ENCODE peak calls at places on chromosomes 4 and X, in six cellular contexts. Y is cardiac muscle cell; X is AG10803; A is activated CD4-positive, alpha-beta T cell treated with anti-CD3 and anti-CD28 coated beads for 48 hours; P is pons; V is stimulated activated CD4-positive, alpha-beta T cell treated with anti-CD3 and anti-CD28 coated beads, TNF-alpha, amount 100 ng/mL, for 1 hour. T is an unnamed sample.

GRCh38 chr4:151475338-151475737 is 66.4 kb downstream of the FHIP1A start:
- DNase-seq in Y (no peak), X (peak), A (no peak), P (no peak), V (no peak), T (no peak)

GRCh38 chrX:11929476-11929875 is 171.4 kb downstream of the MSL3 start:
- DNase-seq in Y (no peak), X (no peak), A (no peak), P (no peak), V (no peak), T (no peak)

GRCh38 chr4:177229331-177229730 is 80.3 kb upstream of the NEIL3 start:
- DNase-seq in Y (peak), X (no peak), A (no peak), P (no peak), V (no peak), T (no peak)

GRCh38 chr4:170388255-170388654 is 298.5 kb upstream of the AADAT start:
- DNase-seq in Y (no peak), X (peak), A (no peak), P (no peak), V (no peak), T (no peak)

GRCh38 chr4:174757736-174758135 is 71.3 kb downstream of the GLRA3 start:
- DNase-seq in Y (no peak), X (no peak), A (no peak), P (no peak), V (no peak), T (no peak)

GRCh38 chr4:181569553-181569952 is 673.6 kb upstream of the TENM3 start:
- DNase-seq in Y (peak), X (peak), A (no peak), P (peak), V (no peak), T (no peak)

GRCh38 chr4:8050555-8051206 is 107.9 kb downstream of the ABLIM2 start:
- DNase-seq in Y (peak), X (no peak), A (no peak), P (peak), V (no peak), T (no peak)

GRCh38 chr4:15451866-15452765 is 17.6 kb upstream of the CC2D2A start:
- DNase-seq in Y (peak), X (peak), A (no peak), P (no peak), V (no peak), T (no peak)

GRCh38 chr4:30721353-30722091 is 1.4 kb downstream of the PCDH7 start:
- DNase-seq in Y (peak), X (no peak), A (peak), P (no peak), V (no peak), T (no peak)

GRCh38 chrX:20061869-20062254 is 54.8 kb downstream of the MAP7D2 start:
- DNase-seq in Y (peak), X (peak), A (no peak), P (no peak), V (no peak), T (no peak)

GRCh38 chrX:46634577-46634976 is 61.0 kb downstream of the CHST7 start:
- DNase-seq in Y (no peak), X (no peak), A (no peak), P (no peak), V (no peak), T (no peak)

GRCh38 chrX:9291666-9292065 is 173.2 kb upstream of the TBL1X start:
- DNase-seq in Y (no peak), X (no peak), A (no peak), P (no peak), V (no peak), T (no peak)

GRCh38 chr4:156815717-156816319 is 155.8 kb downstream of the PDGFC start:
- DNase-seq in Y (no peak), X (no peak), A (no peak), P (no peak), V (no peak), T (no peak)

GRCh38 chrX:118795528-118795927 is 28.1 kb upstream of the ZCCHC12 start:
- DNase-seq in Y (peak), X (peak), A (no peak), P (no peak), V (no peak), T (no peak)

GRCh38 chr4:29390921-29391320 is 1329.2 kb upstream of the PCDH7 start:
- DNase-seq in Y (no peak), X (no peak), A (no peak), P (no peak), V (no peak), T (no peak)

GRCh38 chr4:3436798-3437581 is 4.8 kb upstream of the HGFAC start:
- DNase-seq in Y (peak), X (peak), A (peak), P (no peak), V (no peak), T (no peak)